ENCODE peak calls at places on chromosomes 11 and 22, in four cellular contexts. U is progenitor cell of endocrine pancreas, L is GM10248, C is Calu3. T is an unnamed sample.

GRCh38 chr11:101617735-101618332 is 34.0 kb upstream of the TRPC6 start:
- DNase-seq in U (no peak), L (no peak), C (no peak), T (no peak)

GRCh38 chr22:26781062-26781461 is 123.7 kb downstream of the MIAT start:
- DNase-seq in U (no peak), L (no peak), C (no peak), T (no peak)

GRCh38 chr22:48835364-48835763 is 992.3 kb downstream of the BRD1 start:
- DNase-seq in U (no peak), L (no peak), C (no peak), T (no peak)

GRCh38 chr11:63670738-63671321 is 346 bp downstream of the ATL3 start:
- DNase-seq in U (no peak), L (peak), C (peak), T (peak)

GRCh38 chr11:74676596-74676995 is 54.6 kb downstream of the CHRDL2 start:
- DNase-seq in U (no peak), L (no peak), C (no peak), T (no peak)

GRCh38 chr11:78187366-78188011 is 937 bp downstream of the KCTD21 start:
- DNase-seq in U (no peak), L (peak), C (no peak), T (no peak)

GRCh38 chr11:63858628-63859550 is 20.0 kb downstream of the MARK2 start:
- DNase-seq in U (no peak), L (no peak), C (no peak), T (peak)

GRCh38 chr11:95764267-95764898 is 25.2 kb downstream of the FAM76B start:
- DNase-seq in U (no peak), L (peak), C (no peak), T (no peak)

GRCh38 chr11:108733479-108734116 is 68.7 kb downstream of the DDX10 start:
- DNase-seq in U (no peak), L (peak), C (no peak), T (no peak)

GRCh38 chr11:24609778-24610177 is 112.9 kb downstream of the LUZP2 start:
- DNase-seq in U (no peak), L (no peak), C (no peak), T (no peak)

GRCh38 chr11:69949327-69949726 is 128.8 kb upstream of the ANO1 start:
- DNase-seq in U (no peak), L (no peak), C (peak), T (peak)

GRCh38 chr11:14625804-14626203 is 17.8 kb upstream of the PDE3B start:
- DNase-seq in U (no peak), L (no peak), C (no peak), T (no peak)

GRCh38 chr22:42797021-42797420 is 60.1 kb downstream of the ARFGAP3 start:
- DNase-seq in U (no peak), L (no peak), C (no peak), T (peak)

GRCh38 chr11:66694056-66694410 is 16.3 kb upstream of the RBM4B start:
- DNase-seq in U (no peak), L (no peak), C (no peak), T (no peak)

GRCh38 chr22:41288245-41288946 is 2.4 kb upstream of the RANGAP1 start:
- DNase-seq in U (no peak), L (no peak), C (peak), T (no peak)

GRCh38 chr11:18393581-18394299 is 623 bp upstream of the LDHA start:
- DNase-seq in U (no peak), L (no peak), C (no peak), T (no peak)

GRCh38 chr22:30695871-30696655 is 1.4 kb downstream of the OSBP2 start:
- DNase-seq in U (no peak), L (no peak), C (no peak), T (no peak)

GRCh38 chr11:61129608-61130523 is 27.6 kb downstream of the CD5 start:
- DNase-seq in U (peak), L (peak), C (peak), T (peak)

GRCh38 chr11:123144707-123145106 is 50.3 kb downstream of the CLMP start:
- DNase-seq in U (no peak), L (no peak), C (peak), T (no peak)

DNA sequence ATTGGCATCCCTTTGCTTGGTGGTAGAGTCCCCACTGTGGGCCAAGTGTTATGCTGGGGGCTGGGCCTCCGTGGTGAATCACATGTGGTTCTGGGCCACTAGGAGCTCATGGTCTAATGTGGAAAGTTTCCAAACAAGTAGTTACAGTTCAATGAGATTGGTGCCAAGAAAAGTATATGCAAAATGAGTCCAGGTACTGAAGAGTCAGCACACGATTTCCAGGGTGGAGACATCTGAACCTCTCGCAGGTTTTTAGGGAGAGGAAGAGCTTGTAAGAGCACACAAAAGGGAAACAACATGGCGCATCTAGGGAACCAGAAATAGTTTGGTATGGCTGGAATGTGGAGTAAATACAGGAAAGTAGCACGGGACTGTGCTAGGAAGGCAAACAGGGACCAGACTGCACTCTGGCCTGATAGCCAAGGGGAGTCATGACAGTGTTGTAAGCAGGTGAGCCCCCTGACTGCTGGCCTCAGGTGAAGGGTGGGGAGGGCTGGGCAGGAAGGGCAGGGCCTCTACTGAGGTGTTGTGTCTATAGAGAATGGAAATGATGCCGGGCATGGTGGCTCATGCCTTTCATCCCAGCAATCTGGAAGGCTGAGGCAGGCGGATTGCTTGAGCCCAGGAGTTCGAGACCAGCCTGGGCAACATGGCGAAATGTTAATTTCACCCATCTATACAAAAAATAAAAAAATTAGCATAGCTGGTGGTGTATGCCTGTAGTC is 12.6 kb downstream of the POLR2F start:
- DNase-seq in U (no peak), L (no peak), C (no peak), T (no peak)
- TF ChIP-seq CTCF in U (no peak), L (no peak), C (no peak), T (no peak)

GRCh38 chr22:38066381-38067027 is 9.3 kb downstream of the PICK1 start:
- DNase-seq in U (no peak), L (no peak), C (no peak), T (no peak)
- TF ChIP-seq CTCF in U (no peak), L (no peak), C (no peak), T (no peak)

GRCh38 chr11:27310710-27311109 is 52.3 kb downstream of the CCDC34 start:
- DNase-seq in U (no peak), L (no peak), C (no peak), T (no peak)
- TF ChIP-seq CTCF in U (no peak), L (no peak), C (no peak), T (no peak)

GRCh38 chr11:46534713-46535112 is 59.1 kb downstream of the AMBRA1 start:
- DNase-seq in U (no peak), L (no peak), C (no peak), T (no peak)

GRCh38 chr11:46537121-46537520 is 56.7 kb downstream of the AMBRA1 start:
- DNase-seq in U (no peak), L (no peak), C (no peak), T (no peak)

GRCh38 chr11:46541593-46542371 is 52.0 kb downstream of the AMBRA1 start:
- DNase-seq in U (no peak), L (no peak), C (peak), T (peak)

GRCh38 chr11:46535688-46536087 is 58.1 kb downstream of the AMBRA1 start:
- DNase-seq in U (no peak), L (no peak), C (no peak), T (no peak)

GRCh38 chr11:46537851-46538295 is 56.0 kb downstream of the AMBRA1 start:
- DNase-seq in U (peak), L (peak), C (peak), T (peak)
- TF ChIP-seq CTCF in U (peak), L (peak), C (peak), T (peak)

DNA sequence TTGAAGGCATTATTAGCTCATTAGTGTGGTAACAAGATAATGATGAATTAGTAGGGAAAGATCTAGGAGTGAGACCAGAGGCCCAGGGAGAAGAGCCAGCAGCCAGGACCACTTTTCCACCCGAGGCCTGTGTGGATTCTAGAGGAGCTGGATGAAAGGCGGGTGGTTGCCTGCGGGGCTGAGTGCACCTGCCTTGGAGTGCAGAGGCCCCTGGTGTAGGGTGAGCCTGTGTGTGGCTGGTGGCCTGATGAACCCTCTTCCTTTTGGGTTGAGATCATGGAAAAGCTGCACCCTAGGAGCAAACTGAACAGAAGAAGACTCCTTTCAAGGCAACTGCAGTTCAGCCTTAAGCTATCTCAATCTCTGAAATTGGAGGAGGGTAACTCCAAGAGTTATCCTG is 5.9 kb upstream of the TP53AIP1 start:
- DNase-seq in U (no peak), L (no peak), C (peak), T (no peak)
- TF ChIP-seq CTCF in U (peak), L (peak), C (no peak), T (peak)

DNA sequence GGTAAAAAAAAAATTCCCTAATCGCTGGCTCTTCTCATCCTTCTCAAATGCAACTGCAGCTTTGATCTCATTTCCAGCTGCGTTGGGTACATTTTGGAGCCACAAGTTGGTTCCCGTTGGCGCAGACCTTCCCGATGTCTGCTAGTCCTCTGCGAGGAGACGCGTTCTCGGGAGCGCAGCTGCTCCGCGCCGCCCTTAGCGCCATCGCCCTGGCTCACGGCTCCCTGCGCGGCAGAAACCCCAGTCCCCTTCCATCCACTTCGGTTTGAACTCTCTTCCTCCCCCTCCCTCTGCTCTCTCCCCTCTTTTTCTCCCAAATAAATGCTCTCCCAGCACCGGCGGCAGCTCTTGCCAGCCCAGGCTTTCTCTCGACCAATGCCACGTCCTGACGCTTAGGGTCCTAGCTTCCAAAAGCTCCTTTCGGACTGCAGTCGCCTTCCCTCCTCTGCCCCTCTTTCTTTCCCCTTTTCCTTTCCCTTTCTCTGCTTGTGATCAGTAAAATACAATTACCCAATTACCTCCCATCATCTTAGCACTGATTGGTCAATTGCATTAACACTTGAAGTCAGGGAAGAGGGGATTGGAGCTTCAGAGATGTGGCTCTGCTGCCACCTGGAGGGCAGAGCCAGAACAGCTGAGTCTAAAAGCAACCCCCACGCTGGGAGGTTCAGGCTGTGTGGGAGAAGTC is 1165.7 kb downstream of the LRRC4C start:
- DNase-seq in U (peak), L (peak), C (peak), T (peak)
- TF ChIP-seq CTCF in U (peak), L (peak), C (no peak), T (peak)

T was measured in left ventricle myocardium inferior.